ENCODE peak calls at places on chromosomes 2 and 18, in four cellular contexts. One of them, this sample, is unnamed.

GRCh38 chr2:230505162-230505561 is 89.2 kb downstream of the SP100 start:
- DNase-seq in natural killer cell: no peak
- DNase-seq in Calu3: no peak
- DNase-seq in fibroblast of mammary gland: no peak
- DNase-seq in this sample: no peak

GRCh38 chr18:57621252-57621607 is 406 bp downstream of the NARS1 start:
- DNase-seq in natural killer cell: no peak
- DNase-seq in fibroblast of mammary gland: no peak
- DNase-seq in Calu3: peak
- DNase-seq in this sample: no peak

GRCh38 chr18:60292186-60292585 is 80.4 kb downstream of the MC4R start:
- DNase-seq in natural killer cell: no peak
- DNase-seq in Calu3: no peak
- DNase-seq in fibroblast of mammary gland: no peak
- DNase-seq in this sample: no peak

GRCh38 chr2:11520092-11520693 is 13.7 kb upstream of the GREB1 start:
- DNase-seq in fibroblast of mammary gland: no peak
- DNase-seq in natural killer cell: no peak
- DNase-seq in Calu3: no peak
- DNase-seq in this sample: no peak

GRCh38 chr2:233424028-233424951 is 70.0 kb downstream of the DGKD start:
- DNase-seq in natural killer cell: no peak
- DNase-seq in Calu3: no peak
- DNase-seq in fibroblast of mammary gland: peak
- DNase-seq in this sample: peak

GRCh38 chr2:136246086-136246669 is 128.2 kb upstream of the CXCR4 start:
- DNase-seq in Calu3: peak
- DNase-seq in fibroblast of mammary gland: peak
- DNase-seq in natural killer cell: no peak
- DNase-seq in this sample: peak

GRCh38 chr2:66432801-66433694 is 1.9 kb upstream of the MEIS1 start:
- DNase-seq in Calu3: peak
- DNase-seq in natural killer cell: peak
- DNase-seq in fibroblast of mammary gland: peak
- DNase-seq in this sample: peak

GRCh38 chr18:77042583-77042982 is 90.0 kb downstream of the MBP start:
- DNase-seq in fibroblast of mammary gland: no peak
- DNase-seq in natural killer cell: no peak
- DNase-seq in Calu3: no peak
- DNase-seq in this sample: no peak

GRCh38 chr2:26681656-26682055 is 10.9 kb upstream of the KCNK3 start:
- DNase-seq in fibroblast of mammary gland: no peak
- DNase-seq in Calu3: no peak
- DNase-seq in natural killer cell: no peak
- DNase-seq in this sample: no peak

GRCh38 chr18:62334110-62334509 is 9.0 kb downstream of the TNFRSF11A start:
- DNase-seq in Calu3: peak
- DNase-seq in natural killer cell: no peak
- DNase-seq in fibroblast of mammary gland: peak
- DNase-seq in this sample: peak

GRCh38 chr2:190477563-190478454 is 56.7 kb downstream of the NEMP2 start:
- DNase-seq in fibroblast of mammary gland: no peak
- DNase-seq in natural killer cell: no peak
- DNase-seq in Calu3: no peak
- DNase-seq in this sample: no peak

GRCh38 chr2:135916232-135916631 is 40.0 kb upstream of the MCM6 start:
- DNase-seq in Calu3: no peak
- DNase-seq in natural killer cell: no peak
- DNase-seq in fibroblast of mammary gland: peak
- DNase-seq in this sample: peak

GRCh38 chr2:8918412-8918811 is 81.0 kb upstream of the KIDINS220 start:
- DNase-seq in natural killer cell: no peak
- DNase-seq in Calu3: no peak
- DNase-seq in fibroblast of mammary gland: no peak
- DNase-seq in this sample: no peak

GRCh38 chr2:29110916-29111315 is 4.3 kb upstream of the CLIP4 start:
- DNase-seq in fibroblast of mammary gland: no peak
- DNase-seq in natural killer cell: no peak
- DNase-seq in Calu3: peak
- DNase-seq in this sample: peak

GRCh38 chr2:8137801-8138200 is 544.1 kb upstream of the ID2 start:
- DNase-seq in Calu3: no peak
- DNase-seq in natural killer cell: no peak
- DNase-seq in fibroblast of mammary gland: no peak
- DNase-seq in this sample: no peak

GRCh38 chr2:201464547-201464946 is 13.0 kb downstream of the STRADB start:
- DNase-seq in natural killer cell: no peak
- DNase-seq in fibroblast of mammary gland: no peak
- DNase-seq in Calu3: no peak
- DNase-seq in this sample: no peak

GRCh38 chr2:18987592-18988073 is 370.8 kb downstream of the OSR1 start:
- DNase-seq in Calu3: peak
- DNase-seq in natural killer cell: no peak
- DNase-seq in fibroblast of mammary gland: peak
- DNase-seq in this sample: peak

GRCh38 chr2:222709191-222709891 is 37.9 kb downstream of the MOGAT1 start:
- DNase-seq in natural killer cell: no peak
- DNase-seq in fibroblast of mammary gland: peak
- DNase-seq in Calu3: no peak
- DNase-seq in this sample: peak

GRCh38 chr2:65067806-65068553 is 11.8 kb downstream of the CEP68 start:
- DNase-seq in Calu3: no peak
- DNase-seq in fibroblast of mammary gland: no peak
- DNase-seq in natural killer cell: no peak
- DNase-seq in this sample: no peak

GRCh38 chr2:65063426-65063825 is 7.2 kb downstream of the CEP68 start:
- DNase-seq in natural killer cell: no peak
- DNase-seq in Calu3: no peak
- DNase-seq in fibroblast of mammary gland: no peak
- DNase-seq in this sample: no peak

GRCh38 chr2:65062843-65063242 is 6.6 kb downstream of the CEP68 start:
- DNase-seq in Calu3: no peak
- DNase-seq in natural killer cell: no peak
- DNase-seq in fibroblast of mammary gland: peak
- DNase-seq in this sample: no peak

GRCh38 chr2:65061910-65062339 is 5.7 kb downstream of the CEP68 start:
- DNase-seq in fibroblast of mammary gland: no peak
- DNase-seq in natural killer cell: no peak
- DNase-seq in Calu3: no peak
- DNase-seq in this sample: no peak

GRCh38 chr2:65064728-65065552 is 8.7 kb downstream of the CEP68 start:
- DNase-seq in Calu3: no peak
- DNase-seq in fibroblast of mammary gland: peak
- DNase-seq in natural killer cell: no peak
- DNase-seq in this sample: peak
- TF ChIP-seq CTCF in Calu3: peak
- TF ChIP-seq CTCF in fibroblast of mammary gland: peak
- TF ChIP-seq CTCF in natural killer cell: peak
- TF ChIP-seq CTCF in this sample: peak

GRCh38 chr2:6877402-6878305 is at the start of gene RSAD2:
- DNase-seq in Calu3: peak
- DNase-seq in fibroblast of mammary gland: peak
- DNase-seq in natural killer cell: no peak
- DNase-seq in this sample: peak
- TF ChIP-seq CTCF in Calu3: no peak
- TF ChIP-seq CTCF in fibroblast of mammary gland: no peak
- TF ChIP-seq CTCF in natural killer cell: no peak
- TF ChIP-seq CTCF in this sample: no peak

GRCh38 chr2:104698276-104698675 is 155.6 kb upstream of the POU3F3 start:
- DNase-seq in Calu3: no peak
- DNase-seq in natural killer cell: no peak
- DNase-seq in fibroblast of mammary gland: no peak
- DNase-seq in this sample: no peak
- TF ChIP-seq CTCF in Calu3: no peak
- TF ChIP-seq CTCF in natural killer cell: no peak
- TF ChIP-seq CTCF in fibroblast of mammary gland: no peak
- TF ChIP-seq CTCF in this sample: no peak

DNA sequence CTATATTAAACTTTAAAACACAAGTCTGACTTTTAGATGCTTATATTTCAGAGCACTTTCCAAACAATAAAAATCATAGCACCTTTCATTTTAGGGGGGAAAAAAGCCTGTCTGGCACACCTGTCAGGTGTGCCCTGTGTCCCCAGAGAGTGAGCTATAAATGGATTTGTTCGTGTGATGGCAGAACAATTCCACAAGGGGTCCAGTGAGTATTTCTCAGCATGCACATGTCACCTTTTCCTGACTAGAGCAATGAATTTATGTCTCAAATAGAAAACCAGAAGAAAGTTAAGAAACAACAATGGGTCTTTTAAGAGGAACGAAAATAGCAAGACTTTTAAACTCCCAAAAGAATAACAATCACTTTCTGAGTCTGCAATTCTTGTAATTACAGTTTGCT is 55.9 kb downstream of the ACVR1C start:
- DNase-seq in natural killer cell: no peak
- DNase-seq in fibroblast of mammary gland: no peak
- DNase-seq in Calu3: peak
- DNase-seq in this sample: peak
- TF ChIP-seq CTCF in natural killer cell: peak
- TF ChIP-seq CTCF in fibroblast of mammary gland: peak
- TF ChIP-seq CTCF in Calu3: peak
- TF ChIP-seq CTCF in this sample: peak

DNA sequence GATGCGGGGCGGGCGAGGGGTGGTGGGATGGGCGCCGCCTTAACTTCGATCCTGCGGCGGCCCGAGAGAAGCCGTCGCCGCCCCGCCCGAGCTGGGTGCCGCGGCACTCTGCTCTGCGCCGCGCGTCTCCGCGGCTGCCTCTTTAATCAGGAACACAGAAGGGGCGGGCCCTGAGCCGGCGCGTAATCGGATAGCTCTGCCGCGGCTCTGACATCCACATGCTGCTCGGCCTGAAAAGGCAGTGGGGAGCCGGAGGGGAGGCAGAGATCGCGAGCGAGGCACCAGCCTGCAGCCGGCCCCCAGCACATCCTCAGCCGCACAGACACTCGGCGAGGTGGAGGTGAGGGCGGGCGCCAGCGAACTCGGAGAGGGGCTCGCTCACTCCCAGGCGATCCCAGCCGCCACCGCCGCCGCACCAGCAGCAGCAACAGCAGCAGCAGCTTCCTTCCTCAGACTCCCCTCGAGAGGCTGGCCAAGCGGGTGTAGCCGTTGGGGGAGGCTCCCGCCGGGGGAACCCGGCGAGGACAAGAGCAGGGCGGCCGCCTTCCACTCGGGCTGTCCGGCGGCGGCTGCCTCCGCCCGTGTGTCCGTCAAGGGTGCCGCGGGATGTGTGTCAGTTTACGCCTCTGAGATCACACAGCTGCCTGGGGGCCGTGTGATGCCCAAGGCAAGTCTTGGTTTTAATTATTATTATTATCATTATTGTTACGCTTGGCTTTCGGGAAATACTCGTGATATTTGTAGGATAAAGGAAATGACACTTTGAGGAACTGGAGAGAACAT is at the start of gene NRP2:
- DNase-seq in Calu3: peak
- DNase-seq in fibroblast of mammary gland: peak
- DNase-seq in natural killer cell: no peak
- DNase-seq in this sample: peak
- TF ChIP-seq CTCF in Calu3: no peak
- TF ChIP-seq CTCF in fibroblast of mammary gland: no peak
- TF ChIP-seq CTCF in natural killer cell: no peak
- TF ChIP-seq CTCF in this sample: no peak

GRCh38 chr2:381919-382833 is 94.3 kb upstream of the ALKAL2 start:
- DNase-seq in Calu3: no peak
- DNase-seq in fibroblast of mammary gland: no peak
- DNase-seq in natural killer cell: no peak
- DNase-seq in this sample: no peak

GRCh38 chr2:383888-384287 is 96.0 kb upstream of the ALKAL2 start:
- DNase-seq in natural killer cell: no peak
- DNase-seq in Calu3: peak
- DNase-seq in fibroblast of mammary gland: no peak
- DNase-seq in this sample: peak

GRCh38 chr2:381181-381580 is 93.3 kb upstream of the ALKAL2 start:
- DNase-seq in fibroblast of mammary gland: no peak
- DNase-seq in Calu3: no peak
- DNase-seq in natural killer cell: no peak
- DNase-seq in this sample: no peak

GRCh38 chr2:385061-385460 is 97.2 kb upstream of the ALKAL2 start:
- DNase-seq in natural killer cell: no peak
- DNase-seq in fibroblast of mammary gland: no peak
- DNase-seq in Calu3: no peak
- DNase-seq in this sample: no peak

DNA sequence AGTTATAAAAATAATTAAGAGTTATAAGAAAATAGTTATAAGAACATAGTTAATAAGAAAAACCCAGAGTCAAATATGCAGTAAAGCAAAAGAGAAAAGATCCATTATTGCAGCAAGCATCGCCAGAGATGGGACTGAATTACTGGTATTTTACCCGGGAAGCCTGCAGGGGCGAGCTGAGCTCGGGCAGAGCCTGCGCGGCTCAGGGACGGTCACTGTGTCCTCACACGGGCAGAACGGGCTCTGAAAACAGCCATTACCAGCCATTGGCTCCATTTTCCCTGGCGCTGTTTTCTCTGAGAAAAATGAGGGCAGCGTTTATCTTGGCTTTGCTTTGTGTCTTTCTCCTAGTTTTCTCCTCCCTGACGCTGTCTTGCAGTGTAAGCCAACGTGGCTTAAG is 95.3 kb upstream of the ALKAL2 start:
- DNase-seq in fibroblast of mammary gland: no peak
- DNase-seq in natural killer cell: no peak
- DNase-seq in Calu3: peak
- DNase-seq in this sample: no peak
- TF ChIP-seq CTCF in fibroblast of mammary gland: no peak
- TF ChIP-seq CTCF in natural killer cell: no peak
- TF ChIP-seq CTCF in Calu3: no peak
- TF ChIP-seq CTCF in this sample: no peak

DNA sequence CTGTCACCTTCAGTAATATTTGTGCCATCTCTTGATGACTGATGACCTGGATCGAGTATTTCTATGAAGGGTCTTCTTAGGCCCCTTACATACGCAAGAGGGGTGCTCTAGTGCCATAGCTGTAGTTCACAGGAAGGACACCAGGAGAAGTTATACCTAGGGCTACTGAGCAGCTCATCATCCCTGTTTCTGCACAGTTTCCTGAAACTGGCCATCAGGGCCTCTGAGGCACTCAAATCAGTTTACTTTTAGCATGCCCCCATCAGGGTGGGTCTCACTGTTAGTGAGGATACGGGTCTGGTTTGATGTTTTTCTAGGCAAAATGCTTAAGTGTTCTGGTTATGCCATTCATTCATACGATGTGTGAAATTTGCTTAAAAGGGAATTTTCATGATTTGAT is 20.0 kb upstream of the FBLN7 start:
- DNase-seq in fibroblast of mammary gland: no peak
- DNase-seq in natural killer cell: no peak
- DNase-seq in Calu3: no peak
- DNase-seq in this sample: no peak
- TF ChIP-seq CTCF in fibroblast of mammary gland: peak
- TF ChIP-seq CTCF in natural killer cell: no peak
- TF ChIP-seq CTCF in Calu3: no peak
- TF ChIP-seq CTCF in this sample: no peak

DNA sequence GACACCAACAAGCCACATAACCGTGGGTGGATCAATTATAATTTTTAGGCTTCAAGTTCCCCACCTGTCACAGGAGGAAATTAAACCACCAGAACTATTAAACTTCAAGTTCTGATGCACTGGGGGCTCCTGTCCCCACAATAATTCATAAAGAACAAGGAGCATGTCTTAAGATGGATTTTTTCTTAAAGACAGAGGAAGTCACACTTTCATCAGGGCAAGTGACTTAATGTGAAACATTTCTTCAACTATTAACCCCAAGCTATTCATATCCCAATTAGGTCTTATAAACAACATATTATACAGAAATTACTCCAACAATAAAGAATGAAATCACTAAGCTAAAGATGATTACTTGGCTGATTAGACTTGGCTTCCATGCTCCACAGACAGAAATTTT is 292.5 kb downstream of the ETAA1 start:
- DNase-seq in natural killer cell: no peak
- DNase-seq in fibroblast of mammary gland: no peak
- DNase-seq in Calu3: no peak
- DNase-seq in this sample: no peak
- TF ChIP-seq CTCF in natural killer cell: no peak
- TF ChIP-seq CTCF in fibroblast of mammary gland: no peak
- TF ChIP-seq CTCF in Calu3: no peak
- TF ChIP-seq CTCF in this sample: no peak